ENCODE peak calls at places on chromosomes 7 and 10, in four cellular contexts. M, B, J and G are unnamed samples.

GRCh38 chr7:137402535-137403258 is 59.2 kb upstream of the PTN start:
- DNase-seq in M (no peak), B (no peak), J (no peak), G (no peak)

GRCh38 chr7:90347759-90348158 is 1.2 kb downstream of the GTPBP10 start:
- DNase-seq in M (no peak), B (no peak), J (no peak), G (no peak)

GRCh38 chr10:110077436-110078120 is 69.8 kb downstream of the ADD3 start:
- DNase-seq in M (no peak), B (no peak), J (no peak), G (no peak)

GRCh38 chr10:7084255-7085005 is 326.4 kb downstream of the SFMBT2 start:
- DNase-seq in M (no peak), B (no peak), J (no peak), G (no peak)

GRCh38 chr7:140155428-140155827 is 21.4 kb downstream of the KDM7A start:
- DNase-seq in M (no peak), B (no peak), J (no peak), G (no peak)

GRCh38 chr7:44283381-44284211 is 41.8 kb downstream of the CAMK2B start:
- DNase-seq in M (no peak), B (peak), J (no peak), G (no peak)

GRCh38 chr7:75854233-75854632 is 24.6 kb upstream of the RHBDD2 start:
- DNase-seq in M (no peak), B (no peak), J (no peak), G (no peak)

GRCh38 chr7:149067869-149068268 is 22.6 kb downstream of the ZNF786 start:
- DNase-seq in M (no peak), B (no peak), J (no peak), G (no peak)

GRCh38 chr10:126969310-126969709 is 64.1 kb downstream of the DOCK1 start:
- DNase-seq in M (no peak), B (no peak), J (no peak), G (no peak)

GRCh38 chr10:89352039-89352597 is 24.3 kb downstream of the IFIT3 start:
- DNase-seq in M (no peak), B (peak), J (no peak), G (no peak)

GRCh38 chr7:113664867-113665266 is 253.9 kb downstream of the PPP1R3A start:
- DNase-seq in M (no peak), B (no peak), J (no peak), G (no peak)

GRCh38 chr7:5437987-5438386 is 14.4 kb upstream of the TNRC18 start:
- DNase-seq in M (no peak), B (no peak), J (no peak), G (no peak)

GRCh38 chr7:135558337-135558767 is 635 bp downstream of the NUP205 start:
- DNase-seq in M (peak), B (peak), J (peak), G (peak)

GRCh38 chr7:38736135-38736534 is 105.0 kb upstream of the AMPH start:
- DNase-seq in M (no peak), B (no peak), J (no peak), G (no peak)

GRCh38 chr7:7944619-7945282 is 23.8 kb upstream of the GLCCI1 start:
- DNase-seq in M (peak), B (no peak), J (no peak), G (peak)

GRCh38 chr7:50610521-50611277 is 45.5 kb upstream of the DDC start:
- DNase-seq in M (peak), B (no peak), J (no peak), G (peak)

GRCh38 chr7:142632291-142633134 is 116.8 kb upstream of the PRSS1 start:
- DNase-seq in M (peak), B (peak), J (peak), G (peak)

GRCh38 chr10:100728928-100729876 is 16.2 kb upstream of the PAX2 start:
- DNase-seq in M (no peak), B (no peak), J (peak), G (no peak)

GRCh38 chr7:91537260-91538152 is 273.3 kb downstream of the FZD1 start:
- DNase-seq in M (no peak), B (no peak), J (no peak), G (no peak)

GRCh38 chr10:132889091-132889490 is 53.3 kb downstream of the CFAP46 start:
- DNase-seq in M (no peak), B (peak), J (no peak), G (no peak)

GRCh38 chr10:35415505-35415904 is 79.2 kb downstream of the CCNY start:
- DNase-seq in M (no peak), B (no peak), J (no peak), G (no peak)

GRCh38 chr10:4079796-4080195 is 294.8 kb upstream of the KLF6 start:
- DNase-seq in M (no peak), B (no peak), J (no peak), G (no peak)

GRCh38 chr7:24926623-24927539 is 53.1 kb downstream of the OSBPL3 start:
- DNase-seq in M (no peak), B (no peak), J (no peak), G (no peak)

GRCh38 chr10:108003576-108003975 is 839.1 kb upstream of the SORCS1 start:
- DNase-seq in M (no peak), B (no peak), J (no peak), G (no peak)

GRCh38 chr10:1672001-1672781 is 65.1 kb downstream of the ADARB2 start:
- DNase-seq in M (no peak), B (no peak), J (no peak), G (no peak)

GRCh38 chr10:124798364-124798763 is 3.3 kb upstream of the ABRAXAS2 start:
- DNase-seq in M (no peak), B (no peak), J (no peak), G (no peak)

GRCh38 chr7:112554591-112554990 is 73.8 kb downstream of the LSMEM1 start:
- DNase-seq in M (no peak), B (no peak), J (no peak), G (no peak)

GRCh38 chr10:88500656-88501055 is 82.5 kb downstream of the RNLS start:
- DNase-seq in M (no peak), B (no peak), J (no peak), G (no peak)

GRCh38 chr7:77657427-77658331 is 38.6 kb upstream of the RSBN1L start:
- DNase-seq in M (no peak), B (no peak), J (peak), G (no peak)